ENCODE peak calls at places on chromosome 16, in five cellular contexts. One of them, this sample, is unnamed.

GRCh38 chr16:67013823-67014640 is 14.9 kb upstream of the CBFB start:
- DNase-seq in activated T-helper 1 cell treated with anti-CD3 and anti-CD28 coated beads, Interleukin-2, amount 50 U/mL, for 16 hours: peak; percentile 65
- DNase-seq in activated effector memory CD4-positive, alpha-beta T cell treated with Interleukin-2 at 50 U/mL for 16 hours: peak; percentile 56
- DNase-seq in MV-4-11: peak; percentile 19
- DNase-seq in memory B cell: peak; percentile 31
- DNase-seq in this sample: no peak

GRCh38 chr16:30628628-30629342 is 18.6 kb upstream of the ZNF689 start:
- DNase-seq in MV-4-11: peak; percentile 82
- DNase-seq in activated T-helper 1 cell treated with anti-CD3 and anti-CD28 coated beads, Interleukin-2, amount 50 U/mL, for 16 hours: peak; percentile 74
- DNase-seq in memory B cell: peak; percentile 84
- DNase-seq in activated effector memory CD4-positive, alpha-beta T cell treated with Interleukin-2 at 50 U/mL for 16 hours: peak; percentile 78
- DNase-seq in this sample: peak; percentile 56

GRCh38 chr16:21033707-21034106 is 116.9 kb downstream of the DNAH3 start:
- DNase-seq in activated effector memory CD4-positive, alpha-beta T cell treated with Interleukin-2 at 50 U/mL for 16 hours: no peak
- DNase-seq in MV-4-11: no peak
- DNase-seq in memory B cell: no peak
- DNase-seq in activated T-helper 1 cell treated with anti-CD3 and anti-CD28 coated beads, Interleukin-2, amount 50 U/mL, for 16 hours: no peak
- DNase-seq in this sample: no peak

GRCh38 chr16:87895641-87896141 is 26.4 kb upstream of the SLC7A5 start:
- DNase-seq in MV-4-11: peak; percentile 96
- DNase-seq in activated effector memory CD4-positive, alpha-beta T cell treated with Interleukin-2 at 50 U/mL for 16 hours: peak; percentile 61
- DNase-seq in activated T-helper 1 cell treated with anti-CD3 and anti-CD28 coated beads, Interleukin-2, amount 50 U/mL, for 16 hours: peak; percentile 71
- DNase-seq in memory B cell: no peak
- DNase-seq in this sample: peak; percentile 66

GRCh38 chr16:88561485-88562369 is 8.5 kb upstream of the ZC3H18 start:
- DNase-seq in activated T-helper 1 cell treated with anti-CD3 and anti-CD28 coated beads, Interleukin-2, amount 50 U/mL, for 16 hours: peak; percentile 38
- DNase-seq in memory B cell: peak; percentile 46
- DNase-seq in MV-4-11: peak; percentile 10
- DNase-seq in activated effector memory CD4-positive, alpha-beta T cell treated with Interleukin-2 at 50 U/mL for 16 hours: peak; percentile 31
- DNase-seq in this sample: no peak

GRCh38 chr16:25747160-25747758 is 55.5 kb downstream of the HS3ST4 start:
- DNase-seq in memory B cell: no peak
- DNase-seq in MV-4-11: peak; percentile 70
- DNase-seq in activated effector memory CD4-positive, alpha-beta T cell treated with Interleukin-2 at 50 U/mL for 16 hours: no peak
- DNase-seq in activated T-helper 1 cell treated with anti-CD3 and anti-CD28 coated beads, Interleukin-2, amount 50 U/mL, for 16 hours: no peak
- DNase-seq in this sample: no peak

GRCh38 chr16:4314532-4315184 is 1.2 kb upstream of the GLIS2 start:
- DNase-seq in memory B cell: no peak
- DNase-seq in activated effector memory CD4-positive, alpha-beta T cell treated with Interleukin-2 at 50 U/mL for 16 hours: no peak
- DNase-seq in MV-4-11: no peak
- DNase-seq in activated T-helper 1 cell treated with anti-CD3 and anti-CD28 coated beads, Interleukin-2, amount 50 U/mL, for 16 hours: no peak
- DNase-seq in this sample: no peak

GRCh38 chr16:84109598-84110325 is 7.0 kb downstream of the MBTPS1 start:
- DNase-seq in activated T-helper 1 cell treated with anti-CD3 and anti-CD28 coated beads, Interleukin-2, amount 50 U/mL, for 16 hours: no peak
- DNase-seq in memory B cell: no peak
- DNase-seq in MV-4-11: peak; percentile 16
- DNase-seq in activated effector memory CD4-positive, alpha-beta T cell treated with Interleukin-2 at 50 U/mL for 16 hours: no peak
- DNase-seq in this sample: no peak

GRCh38 chr16:75491876-75492275 is 3.4 kb downstream of the CHST6 start:
- DNase-seq in MV-4-11: no peak
- DNase-seq in activated T-helper 1 cell treated with anti-CD3 and anti-CD28 coated beads, Interleukin-2, amount 50 U/mL, for 16 hours: no peak
- DNase-seq in activated effector memory CD4-positive, alpha-beta T cell treated with Interleukin-2 at 50 U/mL for 16 hours: no peak
- DNase-seq in memory B cell: no peak
- DNase-seq in this sample: no peak

GRCh38 chr16:10987361-10988163 is 43.2 kb downstream of the CLEC16A start:
- DNase-seq in MV-4-11: no peak
- DNase-seq in activated T-helper 1 cell treated with anti-CD3 and anti-CD28 coated beads, Interleukin-2, amount 50 U/mL, for 16 hours: no peak
- DNase-seq in memory B cell: no peak
- DNase-seq in activated effector memory CD4-positive, alpha-beta T cell treated with Interleukin-2 at 50 U/mL for 16 hours: no peak
- DNase-seq in this sample: no peak

GRCh38 chr16:19841184-19841583 is 43.5 kb downstream of the GPRC5B start:
- DNase-seq in activated T-helper 1 cell treated with anti-CD3 and anti-CD28 coated beads, Interleukin-2, amount 50 U/mL, for 16 hours: no peak
- DNase-seq in MV-4-11: no peak
- DNase-seq in memory B cell: no peak
- DNase-seq in activated effector memory CD4-positive, alpha-beta T cell treated with Interleukin-2 at 50 U/mL for 16 hours: no peak
- DNase-seq in this sample: no peak

GRCh38 chr16:19315889-19316288 is 30.4 kb downstream of the CLEC19A start:
- DNase-seq in activated effector memory CD4-positive, alpha-beta T cell treated with Interleukin-2 at 50 U/mL for 16 hours: no peak
- DNase-seq in memory B cell: no peak
- DNase-seq in activated T-helper 1 cell treated with anti-CD3 and anti-CD28 coated beads, Interleukin-2, amount 50 U/mL, for 16 hours: no peak
- DNase-seq in MV-4-11: no peak
- DNase-seq in this sample: no peak

GRCh38 chr16:27237229-27238015 is 31.1 kb downstream of the NSMCE1 start:
- DNase-seq in activated effector memory CD4-positive, alpha-beta T cell treated with Interleukin-2 at 50 U/mL for 16 hours: peak; percentile 55
- DNase-seq in activated T-helper 1 cell treated with anti-CD3 and anti-CD28 coated beads, Interleukin-2, amount 50 U/mL, for 16 hours: peak; percentile 67
- DNase-seq in MV-4-11: peak; percentile 66
- DNase-seq in memory B cell: peak; percentile 23
- DNase-seq in this sample: no peak

GRCh38 chr16:53991181-53992056 is 287.5 kb downstream of the FTO start:
- DNase-seq in MV-4-11: peak; percentile 59
- DNase-seq in activated T-helper 1 cell treated with anti-CD3 and anti-CD28 coated beads, Interleukin-2, amount 50 U/mL, for 16 hours: no peak
- DNase-seq in activated effector memory CD4-positive, alpha-beta T cell treated with Interleukin-2 at 50 U/mL for 16 hours: no peak
- DNase-seq in memory B cell: no peak
- DNase-seq in this sample: no peak

GRCh38 chr16:5770118-5770517 is 672.5 kb upstream of the EEF2KMT start:
- DNase-seq in MV-4-11: no peak
- DNase-seq in memory B cell: no peak
- DNase-seq in activated T-helper 1 cell treated with anti-CD3 and anti-CD28 coated beads, Interleukin-2, amount 50 U/mL, for 16 hours: no peak
- DNase-seq in activated effector memory CD4-positive, alpha-beta T cell treated with Interleukin-2 at 50 U/mL for 16 hours: no peak
- DNase-seq in this sample: no peak

GRCh38 chr16:77434022-77434364 is 841 bp downstream of the ADAMTS18 start:
- DNase-seq in memory B cell: no peak
- DNase-seq in MV-4-11: no peak
- DNase-seq in activated effector memory CD4-positive, alpha-beta T cell treated with Interleukin-2 at 50 U/mL for 16 hours: no peak
- DNase-seq in activated T-helper 1 cell treated with anti-CD3 and anti-CD28 coated beads, Interleukin-2, amount 50 U/mL, for 16 hours: no peak
- DNase-seq in this sample: no peak

GRCh38 chr16:84295203-84295850 is 649 bp downstream of the WFDC1 start:
- DNase-seq in memory B cell: no peak
- DNase-seq in MV-4-11: no peak
- DNase-seq in activated T-helper 1 cell treated with anti-CD3 and anti-CD28 coated beads, Interleukin-2, amount 50 U/mL, for 16 hours: no peak
- DNase-seq in activated effector memory CD4-positive, alpha-beta T cell treated with Interleukin-2 at 50 U/mL for 16 hours: no peak
- DNase-seq in this sample: no peak

GRCh38 chr16:68396481-68396880 is 51.8 kb downstream of the SMPD3 start:
- DNase-seq in MV-4-11: peak; percentile 37
- DNase-seq in activated effector memory CD4-positive, alpha-beta T cell treated with Interleukin-2 at 50 U/mL for 16 hours: peak; percentile 43
- DNase-seq in activated T-helper 1 cell treated with anti-CD3 and anti-CD28 coated beads, Interleukin-2, amount 50 U/mL, for 16 hours: peak; percentile 17
- DNase-seq in memory B cell: peak; percentile 39
- DNase-seq in this sample: no peak

GRCh38 chr16:22001591-22001990 is 675 bp upstream of the PDZD9 start:
- DNase-seq in activated T-helper 1 cell treated with anti-CD3 and anti-CD28 coated beads, Interleukin-2, amount 50 U/mL, for 16 hours: no peak
- DNase-seq in memory B cell: no peak
- DNase-seq in activated effector memory CD4-positive, alpha-beta T cell treated with Interleukin-2 at 50 U/mL for 16 hours: no peak
- DNase-seq in MV-4-11: no peak
- DNase-seq in this sample: no peak

GRCh38 chr16:19757026-19757425 is 39.0 kb downstream of the IQCK start:
- DNase-seq in activated T-helper 1 cell treated with anti-CD3 and anti-CD28 coated beads, Interleukin-2, amount 50 U/mL, for 16 hours: no peak
- DNase-seq in memory B cell: no peak
- DNase-seq in MV-4-11: no peak
- DNase-seq in activated effector memory CD4-positive, alpha-beta T cell treated with Interleukin-2 at 50 U/mL for 16 hours: no peak
- DNase-seq in this sample: no peak

GRCh38 chr16:10240854-10241613 is 58.8 kb upstream of the GRIN2A start:
- DNase-seq in activated T-helper 1 cell treated with anti-CD3 and anti-CD28 coated beads, Interleukin-2, amount 50 U/mL, for 16 hours: no peak
- DNase-seq in memory B cell: no peak
- DNase-seq in activated effector memory CD4-positive, alpha-beta T cell treated with Interleukin-2 at 50 U/mL for 16 hours: no peak
- DNase-seq in MV-4-11: no peak
- DNase-seq in this sample: no peak

GRCh38 chr16:67457611-67458010 is 23.3 kb downstream of the ATP6V0D1 start:
- DNase-seq in memory B cell: no peak
- DNase-seq in activated effector memory CD4-positive, alpha-beta T cell treated with Interleukin-2 at 50 U/mL for 16 hours: no peak
- DNase-seq in MV-4-11: no peak
- DNase-seq in activated T-helper 1 cell treated with anti-CD3 and anti-CD28 coated beads, Interleukin-2, amount 50 U/mL, for 16 hours: no peak
- DNase-seq in this sample: no peak

GRCh38 chr16:23754594-23755483 is at the start of gene CHP2:
- DNase-seq in activated T-helper 1 cell treated with anti-CD3 and anti-CD28 coated beads, Interleukin-2, amount 50 U/mL, for 16 hours: no peak
- DNase-seq in activated effector memory CD4-positive, alpha-beta T cell treated with Interleukin-2 at 50 U/mL for 16 hours: no peak
- DNase-seq in MV-4-11: no peak
- DNase-seq in memory B cell: no peak
- DNase-seq in this sample: no peak

GRCh38 chr16:83312015-83312734 is 495.6 kb upstream of the HSBP1 start:
- DNase-seq in activated effector memory CD4-positive, alpha-beta T cell treated with Interleukin-2 at 50 U/mL for 16 hours: no peak
- DNase-seq in memory B cell: no peak
- DNase-seq in activated T-helper 1 cell treated with anti-CD3 and anti-CD28 coated beads, Interleukin-2, amount 50 U/mL, for 16 hours: no peak
- DNase-seq in MV-4-11: no peak
- DNase-seq in this sample: no peak

GRCh38 chr16:64910351-64910750 is 211.5 kb downstream of the CDH11 start:
- DNase-seq in memory B cell: no peak
- DNase-seq in activated effector memory CD4-positive, alpha-beta T cell treated with Interleukin-2 at 50 U/mL for 16 hours: no peak
- DNase-seq in activated T-helper 1 cell treated with anti-CD3 and anti-CD28 coated beads, Interleukin-2, amount 50 U/mL, for 16 hours: no peak
- DNase-seq in MV-4-11: no peak
- DNase-seq in this sample: no peak

GRCh38 chr16:51881731-51882130 is 665.2 kb downstream of the TOX3 start:
- DNase-seq in MV-4-11: no peak
- DNase-seq in memory B cell: no peak
- DNase-seq in activated effector memory CD4-positive, alpha-beta T cell treated with Interleukin-2 at 50 U/mL for 16 hours: no peak
- DNase-seq in activated T-helper 1 cell treated with anti-CD3 and anti-CD28 coated beads, Interleukin-2, amount 50 U/mL, for 16 hours: no peak
- DNase-seq in this sample: no peak

GRCh38 chr16:54370653-54371052 is 84.1 kb upstream of the IRX3 start:
- DNase-seq in MV-4-11: no peak
- DNase-seq in activated effector memory CD4-positive, alpha-beta T cell treated with Interleukin-2 at 50 U/mL for 16 hours: no peak
- DNase-seq in activated T-helper 1 cell treated with anti-CD3 and anti-CD28 coated beads, Interleukin-2, amount 50 U/mL, for 16 hours: no peak
- DNase-seq in memory B cell: no peak
- DNase-seq in this sample: no peak

GRCh38 chr16:29899516-29900101 is at the start of gene SEZ6L2:
- DNase-seq in MV-4-11: peak; percentile 88
- DNase-seq in activated effector memory CD4-positive, alpha-beta T cell treated with Interleukin-2 at 50 U/mL for 16 hours: no peak
- DNase-seq in memory B cell: peak; percentile 76
- DNase-seq in activated T-helper 1 cell treated with anti-CD3 and anti-CD28 coated beads, Interleukin-2, amount 50 U/mL, for 16 hours: peak; percentile 63
- DNase-seq in this sample: no peak

GRCh38 chr16:48607056-48607825 is 2.7 kb downstream of the N4BP1 start:
- DNase-seq in MV-4-11: no peak
- DNase-seq in activated T-helper 1 cell treated with anti-CD3 and anti-CD28 coated beads, Interleukin-2, amount 50 U/mL, for 16 hours: no peak
- DNase-seq in memory B cell: no peak
- DNase-seq in activated effector memory CD4-positive, alpha-beta T cell treated with Interleukin-2 at 50 U/mL for 16 hours: no peak
- DNase-seq in this sample: no peak

GRCh38 chr16:20901441-20902112 is 1.0 kb downstream of the LYRM1 start:
- DNase-seq in MV-4-11: peak; percentile 54
- DNase-seq in activated T-helper 1 cell treated with anti-CD3 and anti-CD28 coated beads, Interleukin-2, amount 50 U/mL, for 16 hours: no peak
- DNase-seq in activated effector memory CD4-positive, alpha-beta T cell treated with Interleukin-2 at 50 U/mL for 16 hours: no peak
- DNase-seq in memory B cell: peak; percentile 45
- DNase-seq in this sample: peak; percentile 49

GRCh38 chr16:82657239-82657638 is 30.5 kb downstream of the CDH13 start:
- DNase-seq in memory B cell: no peak
- DNase-seq in activated T-helper 1 cell treated with anti-CD3 and anti-CD28 coated beads, Interleukin-2, amount 50 U/mL, for 16 hours: no peak
- DNase-seq in activated effector memory CD4-positive, alpha-beta T cell treated with Interleukin-2 at 50 U/mL for 16 hours: no peak
- DNase-seq in MV-4-11: no peak
- DNase-seq in this sample: no peak

GRCh38 chr16:56233795-56234566 is 42.7 kb downstream of the GNAO1 start:
- DNase-seq in activated effector memory CD4-positive, alpha-beta T cell treated with Interleukin-2 at 50 U/mL for 16 hours: no peak
- DNase-seq in activated T-helper 1 cell treated with anti-CD3 and anti-CD28 coated beads, Interleukin-2, amount 50 U/mL, for 16 hours: no peak
- DNase-seq in memory B cell: no peak
- DNase-seq in MV-4-11: peak; percentile 41
- DNase-seq in this sample: no peak

GRCh38 chr16:47029724-47030123 is 56.2 kb upstream of the DNAJA2 start:
- DNase-seq in activated effector memory CD4-positive, alpha-beta T cell treated with Interleukin-2 at 50 U/mL for 16 hours: no peak
- DNase-seq in memory B cell: no peak
- DNase-seq in activated T-helper 1 cell treated with anti-CD3 and anti-CD28 coated beads, Interleukin-2, amount 50 U/mL, for 16 hours: no peak
- DNase-seq in MV-4-11: peak; percentile 15
- DNase-seq in this sample: no peak

GRCh38 chr16:11211977-11212818 is 43.8 kb downstream of the SOCS1 start:
- DNase-seq in memory B cell: no peak
- DNase-seq in activated effector memory CD4-positive, alpha-beta T cell treated with Interleukin-2 at 50 U/mL for 16 hours: no peak
- DNase-seq in MV-4-11: no peak
- DNase-seq in activated T-helper 1 cell treated with anti-CD3 and anti-CD28 coated beads, Interleukin-2, amount 50 U/mL, for 16 hours: no peak
- DNase-seq in this sample: no peak

GRCh38 chr16:67562918-67563707 is 787 bp downstream of the CTCF start:
- DNase-seq in activated effector memory CD4-positive, alpha-beta T cell treated with Interleukin-2 at 50 U/mL for 16 hours: peak; percentile 56
- DNase-seq in activated T-helper 1 cell treated with anti-CD3 and anti-CD28 coated beads, Interleukin-2, amount 50 U/mL, for 16 hours: peak; percentile 44
- DNase-seq in MV-4-11: peak; percentile 37
- DNase-seq in memory B cell: peak; percentile 59
- DNase-seq in this sample: no peak

GRCh38 chr16:426906-427249 is 1.4 kb downstream of the RAB11FIP3 start:
- DNase-seq in activated effector memory CD4-positive, alpha-beta T cell treated with Interleukin-2 at 50 U/mL for 16 hours: no peak
- DNase-seq in MV-4-11: no peak
- DNase-seq in activated T-helper 1 cell treated with anti-CD3 and anti-CD28 coated beads, Interleukin-2, amount 50 U/mL, for 16 hours: no peak
- DNase-seq in memory B cell: no peak
- DNase-seq in this sample: no peak